ENCODE peak calls at places on chromosome 2, in five cellular contexts. S is heart right ventricle, P is neural progenitor cell, Q is kidney, V is prostate gland. R is an unnamed sample.

GRCh38 chr2:70703900-70704549 is 64.0 kb downstream of the ADD2 start:
- DNase-seq in S (no peak), P (peak; percentile 19), Q (no peak), V (no peak), R (no peak)

GRCh38 chr2:122236152-122236892 is 480.9 kb downstream of the TSN start:
- DNase-seq in S (no peak), P (no peak), Q (peak; percentile 73), V (no peak), R (no peak)

GRCh38 chr2:239787651-239788050 is 237.5 kb downstream of the NDUFA10 start:
- DNase-seq in S (no peak), P (no peak), Q (no peak), V (no peak), R (no peak)

GRCh38 chr2:24199968-24200590 is 25.2 kb downstream of the FAM228A start:
- DNase-seq in S (no peak), P (no peak), Q (no peak), V (no peak), R (no peak)

GRCh38 chr2:85888020-85888744 is 608 bp downstream of the ST3GAL5 start:
- DNase-seq in S (peak; percentile 28), P (peak; percentile 56), Q (peak; percentile 77), V (no peak), R (peak; percentile 41)

GRCh38 chr2:168594778-168595177 is 138.7 kb downstream of the CERS6 start:
- DNase-seq in S (no peak), P (no peak), Q (no peak), V (no peak), R (no peak)

GRCh38 chr2:126766295-126766694 is 110.3 kb downstream of the GYPC start:
- DNase-seq in S (no peak), P (no peak), Q (no peak), V (no peak), R (no peak)

GRCh38 chr2:19746611-19747309 is 155.0 kb downstream of the TTC32 start:
- DNase-seq in S (peak; percentile 27), P (peak; percentile 72), Q (no peak), V (no peak), R (no peak)

GRCh38 chr2:147197754-147198153 is 647.1 kb upstream of the ACVR2A start:
- DNase-seq in S (no peak), P (no peak), Q (no peak), V (no peak), R (no peak)

GRCh38 chr2:232901711-232902578 is 31.9 kb downstream of the SNORC start:
- DNase-seq in S (no peak), P (no peak), Q (no peak), V (no peak), R (no peak)

GRCh38 chr2:144084114-144084661 is 435.7 kb downstream of the ZEB2 start:
- DNase-seq in S (no peak), P (no peak), Q (no peak), V (no peak), R (no peak)

GRCh38 chr2:1750935-1751767 is 6.8 kb upstream of the PXDN start:
- DNase-seq in S (peak; percentile 66), P (peak; percentile 82), Q (peak; percentile 89), V (peak; percentile 74), R (peak; percentile 51)

GRCh38 chr2:15593327-15593705 is 1.6 kb downstream of the DDX1 start:
- DNase-seq in S (no peak), P (no peak), Q (no peak), V (no peak), R (no peak)

GRCh38 chr2:15591373-15591691 is 336 bp upstream of the DDX1 start:
- DNase-seq in S (no peak), P (no peak), Q (no peak), V (no peak), R (no peak)

GRCh38 chr2:15588329-15588919 is 3.2 kb upstream of the DDX1 start:
- DNase-seq in S (no peak), P (peak; percentile 72), Q (no peak), V (peak; percentile 44), R (no peak)

GRCh38 chr2:15594291-15595256 is 2.9 kb downstream of the DDX1 start:
- DNase-seq in S (no peak), P (no peak), Q (no peak), V (no peak), R (no peak)

DNA sequence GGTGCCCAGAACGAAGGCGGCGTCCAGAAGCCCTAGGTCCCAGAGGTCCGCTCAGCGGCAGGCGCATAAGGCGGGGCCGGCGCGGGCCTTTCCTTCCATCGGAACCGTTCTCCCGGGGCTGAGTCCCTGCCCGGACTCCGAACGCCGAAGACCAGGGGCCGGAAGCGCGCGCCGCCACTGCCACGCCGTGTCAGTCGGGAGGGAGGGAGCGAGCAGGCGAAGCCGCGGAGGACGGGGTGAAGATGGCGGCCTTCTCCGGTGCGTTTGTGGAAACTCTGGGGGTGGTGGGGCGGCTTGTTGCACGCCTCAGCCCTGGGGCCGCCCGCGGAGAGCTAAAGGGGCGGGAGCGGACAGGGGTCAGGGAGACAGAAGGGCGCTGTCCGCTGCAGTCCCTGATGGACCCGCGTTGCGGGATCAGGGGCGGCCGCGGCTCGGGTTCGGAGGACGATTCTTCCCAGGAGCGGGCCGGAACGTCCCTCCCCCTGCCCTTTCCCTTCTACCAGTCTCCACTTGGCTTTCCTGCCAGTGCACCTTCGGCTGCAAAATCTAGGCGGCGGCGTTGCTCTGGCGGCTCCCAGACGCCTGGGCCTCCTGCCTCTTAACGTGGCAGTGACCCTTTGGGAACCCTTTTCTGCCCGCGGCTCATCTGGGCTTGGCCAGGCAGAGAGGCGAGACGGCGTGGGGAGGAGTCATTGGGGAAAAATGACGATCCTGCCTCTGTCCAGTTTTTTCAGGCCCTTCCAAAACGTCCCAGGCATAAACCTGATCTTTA is at the start of gene DDX1:
- DNase-seq in S (peak; percentile 85), P (peak; percentile 89), Q (peak; percentile 95), V (peak; percentile 67), R (peak; percentile 82)
- TF ChIP-seq CTCF in S (no peak), P (no peak), Q (no peak), V (no peak), R (no peak)

DNA sequence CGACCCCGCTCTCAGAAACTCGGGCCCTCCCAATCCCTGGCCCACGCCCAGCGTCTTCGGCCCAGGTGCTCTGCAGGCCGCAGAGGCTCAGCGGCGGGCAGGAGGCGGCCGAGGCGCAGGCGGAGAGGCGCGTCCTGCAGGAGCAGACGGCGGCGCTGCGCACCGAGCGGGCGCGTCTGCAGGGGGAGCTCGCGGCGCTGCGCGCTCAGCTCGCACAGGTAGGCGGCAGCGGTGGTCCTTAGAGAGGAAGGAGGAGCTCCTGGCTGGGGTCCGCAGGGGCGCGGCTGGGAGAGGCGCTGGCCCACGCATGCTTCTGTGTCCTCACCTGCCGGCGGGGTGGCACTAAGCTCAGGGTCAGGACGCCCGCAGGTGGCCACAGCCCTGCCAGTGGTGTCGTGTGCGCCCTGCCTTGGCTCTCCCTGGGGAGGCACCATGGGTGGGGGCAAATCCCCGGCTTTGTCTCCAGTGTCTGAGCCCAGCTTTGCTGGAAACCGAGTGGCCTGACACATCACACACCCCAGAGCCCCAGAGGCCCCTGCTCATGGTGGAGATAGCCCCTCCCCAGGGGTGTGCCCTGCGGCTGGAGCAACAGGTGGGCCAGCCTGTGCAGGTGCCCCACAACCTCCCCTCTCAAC is 14.9 kb upstream of the SNED1 start:
- DNase-seq in S (peak; percentile 37), P (peak; percentile 92), Q (peak; percentile 74), V (peak; percentile 53), R (peak; percentile 49)
- H3K4me3 ChIP-seq in S (no peak overlapping the region), P (no peak overlapping the region), Q (no peak overlapping the region), V (no peak overlapping the region), R (no peak overlapping the region)

DNA sequence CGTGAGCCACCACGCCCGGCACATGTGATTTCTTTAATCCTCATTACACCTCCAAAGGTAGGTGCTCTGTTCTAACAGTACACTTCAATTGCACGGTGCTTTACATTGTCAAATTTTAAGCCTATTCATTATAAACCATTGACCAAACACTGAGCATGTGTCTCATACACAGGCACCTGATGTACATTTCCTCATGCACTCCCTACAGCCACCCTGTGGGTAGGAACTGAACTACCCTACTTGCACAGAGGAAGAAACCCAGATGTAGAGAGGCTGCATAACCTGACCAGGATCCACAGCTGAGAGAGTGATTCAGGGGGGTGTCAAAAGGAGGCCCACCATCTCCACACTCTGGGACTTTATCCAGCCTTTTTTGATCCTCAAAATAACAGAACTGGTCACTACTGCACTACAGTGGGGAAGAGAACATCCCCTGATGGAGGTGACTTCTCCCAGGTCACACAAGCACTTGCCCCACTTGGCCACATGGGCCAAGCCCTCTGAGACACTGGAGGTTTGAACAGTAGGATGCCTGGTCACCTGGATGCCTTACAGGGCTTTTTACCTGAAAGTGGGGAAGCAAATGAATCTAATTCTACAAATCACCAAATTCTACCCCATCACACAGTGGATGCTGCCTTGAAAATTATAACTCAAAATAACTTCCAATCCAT is 6.9 kb upstream of the DPYSL5 start:
- DNase-seq in S (no peak), P (no peak), Q (no peak), V (no peak), R (no peak)
- TF ChIP-seq CTCF in S (no peak), P (peak; percentile 18), Q (no peak), V (no peak), R (no peak)

DNA sequence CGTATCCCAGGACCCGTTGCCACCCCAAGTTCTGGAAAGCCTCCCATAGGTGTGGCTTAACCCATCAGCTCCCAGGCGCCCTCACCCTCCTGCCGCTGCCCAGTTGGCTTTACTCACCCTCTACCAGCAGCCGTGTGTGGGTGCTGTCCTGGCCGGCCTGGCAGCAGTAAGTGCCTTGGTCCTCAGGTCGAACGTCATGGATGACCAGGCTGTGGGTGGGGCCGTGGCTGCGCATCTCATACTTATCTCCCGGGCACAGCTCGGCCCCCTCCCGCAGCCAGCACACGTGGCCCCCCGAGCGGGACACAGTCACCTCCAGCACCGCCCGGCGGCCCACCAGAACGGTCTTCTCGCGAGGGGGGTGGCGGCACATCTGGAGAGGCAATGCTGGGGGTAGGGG is 7.6 kb downstream of the TMEM198 start:
- DNase-seq in S (no peak), P (peak; percentile 40), Q (peak; percentile 79), V (no peak), R (no peak)
- H3K4me3 ChIP-seq in S (no peak overlapping the region), P (peak overlapping the region; percentile 82), Q (no peak overlapping the region), V (no peak overlapping the region), R (no peak overlapping the region)

DNA sequence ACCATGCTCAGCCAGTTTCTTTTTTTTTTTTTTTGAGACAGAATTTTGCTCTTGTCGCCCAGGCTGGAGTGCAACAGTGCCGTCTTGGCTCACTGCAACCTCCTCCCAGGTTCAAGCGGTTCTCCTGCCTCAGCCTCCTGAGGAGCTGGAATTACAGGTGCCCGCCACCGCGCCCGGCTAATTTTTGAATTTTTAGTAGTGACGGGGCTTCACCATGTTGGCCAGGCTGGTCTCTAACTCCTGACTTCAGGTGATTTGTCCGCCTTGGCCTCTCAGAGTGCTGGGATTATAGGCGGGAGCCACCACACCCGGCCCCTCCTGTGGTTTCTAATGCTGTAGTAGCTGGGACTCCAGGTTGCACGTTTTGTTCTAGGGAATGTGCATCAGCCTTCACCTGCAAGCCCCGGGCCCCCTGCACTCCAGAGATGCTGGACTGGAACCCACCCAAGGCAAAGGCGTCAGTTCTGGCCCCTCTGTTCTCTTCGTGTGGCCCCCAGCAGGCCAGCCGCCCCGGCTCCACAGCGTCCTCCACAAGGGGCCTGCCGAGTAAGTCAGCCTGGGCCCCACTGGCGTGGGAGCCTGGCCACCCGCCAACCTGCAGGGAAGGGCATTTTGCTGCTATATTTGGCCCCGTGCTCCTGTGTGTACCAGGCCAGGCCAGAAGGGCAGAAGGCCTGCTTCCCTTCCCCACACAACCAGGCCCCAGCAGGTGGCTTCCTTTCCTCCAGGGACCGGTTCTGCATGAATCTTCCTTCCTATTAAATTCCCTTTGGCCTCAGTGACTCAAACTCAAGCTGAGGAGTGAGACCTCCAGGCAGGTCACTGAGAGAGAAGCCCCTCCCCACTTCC is 25.7 kb upstream of the B3GNT7 start:
- DNase-seq in S (peak; percentile 71), P (no peak), Q (peak; percentile 66), V (no peak), R (no peak)
- TF ChIP-seq CTCF in S (no peak), P (no peak), Q (no peak), V (no peak), R (no peak)